ENCODE peak calls at places on chromosome 7, in five cellular contexts. One of them, this sample, is unnamed.

GRCh38 chr7:73572767-73573186 is 5.6 kb downstream of the TBL2 start:
- DNase-seq in GM12865: no peak
- DNase-seq in colonic mucosa: no peak
- DNase-seq in BE2C: no peak
- DNase-seq in kidney: no peak
- DNase-seq in this sample: no peak

GRCh38 chr7:92042056-92042737 is 92.1 kb downstream of the CYP51A1 start:
- DNase-seq in GM12865: no peak
- DNase-seq in colonic mucosa: peak
- DNase-seq in BE2C: no peak
- DNase-seq in kidney: no peak
- DNase-seq in this sample: no peak

GRCh38 chr7:129840757-129841156 is 112.0 kb downstream of the UBE2H start:
- DNase-seq in GM12865: no peak
- DNase-seq in colonic mucosa: no peak
- DNase-seq in BE2C: no peak
- DNase-seq in kidney: no peak
- DNase-seq in this sample: no peak

GRCh38 chr7:86089455-86089854 is 554.3 kb upstream of the GRM3 start:
- DNase-seq in GM12865: no peak
- DNase-seq in colonic mucosa: no peak
- DNase-seq in BE2C: no peak
- DNase-seq in kidney: no peak
- DNase-seq in this sample: no peak

GRCh38 chr7:98211676-98212531 is 665 bp downstream of the BHLHA15 start:
- DNase-seq in GM12865: no peak
- DNase-seq in colonic mucosa: no peak
- DNase-seq in BE2C: no peak
- DNase-seq in kidney: peak
- DNase-seq in this sample: no peak

GRCh38 chr7:26454180-26454579 is 162.5 kb downstream of the SNX10 start:
- DNase-seq in GM12865: no peak
- DNase-seq in colonic mucosa: no peak
- DNase-seq in BE2C: no peak
- DNase-seq in kidney: no peak
- DNase-seq in this sample: no peak

GRCh38 chr7:134593530-134594392 is 44.9 kb downstream of the AKR1B15 start:
- DNase-seq in GM12865: no peak
- DNase-seq in colonic mucosa: peak
- DNase-seq in BE2C: peak
- DNase-seq in kidney: peak
- DNase-seq in this sample: no peak

GRCh38 chr7:89002942-89003618 is 207.5 kb upstream of the TEX47 start:
- DNase-seq in GM12865: peak
- DNase-seq in colonic mucosa: no peak
- DNase-seq in BE2C: no peak
- DNase-seq in kidney: no peak
- DNase-seq in this sample: no peak

GRCh38 chr7:27192546-27193334 is 7.2 kb downstream of the HOXA13 start:
- DNase-seq in GM12865: no peak
- DNase-seq in colonic mucosa: peak
- DNase-seq in BE2C: no peak
- DNase-seq in kidney: peak
- DNase-seq in this sample: peak

GRCh38 chr7:44100458-44101303 is 3.5 kb upstream of the AEBP1 start:
- DNase-seq in GM12865: no peak
- DNase-seq in colonic mucosa: no peak
- DNase-seq in BE2C: no peak
- DNase-seq in kidney: peak
- DNase-seq in this sample: no peak

GRCh38 chr7:76368190-76368589 is 9.4 kb upstream of the YWHAG start:
- DNase-seq in GM12865: no peak
- DNase-seq in colonic mucosa: no peak
- DNase-seq in BE2C: no peak
- DNase-seq in kidney: peak
- DNase-seq in this sample: no peak

GRCh38 chr7:33423646-33424020 is 294.3 kb downstream of the BBS9 start:
- DNase-seq in GM12865: peak
- DNase-seq in colonic mucosa: peak
- DNase-seq in BE2C: peak
- DNase-seq in kidney: no peak
- DNase-seq in this sample: peak
- TF ChIP-seq CTCF in GM12865: peak
- TF ChIP-seq CTCF in colonic mucosa: no peak
- TF ChIP-seq CTCF in BE2C: peak
- TF ChIP-seq CTCF in kidney: no peak
- TF ChIP-seq CTCF in this sample: peak

GRCh38 chr7:48004598-48004997 is 24.3 kb downstream of the SUN3 start:
- DNase-seq in GM12865: peak
- DNase-seq in colonic mucosa: no peak
- DNase-seq in BE2C: no peak
- DNase-seq in kidney: no peak
- DNase-seq in this sample: no peak

GRCh38 chr7:48009257-48009656 is 19.6 kb downstream of the SUN3 start:
- DNase-seq in GM12865: no peak
- DNase-seq in colonic mucosa: no peak
- DNase-seq in BE2C: no peak
- DNase-seq in kidney: no peak
- DNase-seq in this sample: no peak

GRCh38 chr7:48006866-48007265 is 22.0 kb downstream of the SUN3 start:
- DNase-seq in GM12865: no peak
- DNase-seq in colonic mucosa: no peak
- DNase-seq in BE2C: no peak
- DNase-seq in kidney: no peak
- DNase-seq in this sample: no peak

GRCh38 chr7:47999413-47999812 is 20.0 kb upstream of the HUS1 start:
- DNase-seq in GM12865: no peak
- DNase-seq in colonic mucosa: no peak
- DNase-seq in BE2C: no peak
- DNase-seq in kidney: no peak
- DNase-seq in this sample: no peak

GRCh38 chr7:48004023-48004422 is 24.6 kb upstream of the HUS1 start:
- DNase-seq in GM12865: no peak
- DNase-seq in colonic mucosa: no peak
- DNase-seq in BE2C: no peak
- DNase-seq in kidney: no peak
- DNase-seq in this sample: no peak
- TF ChIP-seq CTCF in GM12865: no peak
- TF ChIP-seq CTCF in colonic mucosa: no peak
- TF ChIP-seq CTCF in BE2C: no peak
- TF ChIP-seq CTCF in kidney: no peak
- TF ChIP-seq CTCF in this sample: no peak

DNA sequence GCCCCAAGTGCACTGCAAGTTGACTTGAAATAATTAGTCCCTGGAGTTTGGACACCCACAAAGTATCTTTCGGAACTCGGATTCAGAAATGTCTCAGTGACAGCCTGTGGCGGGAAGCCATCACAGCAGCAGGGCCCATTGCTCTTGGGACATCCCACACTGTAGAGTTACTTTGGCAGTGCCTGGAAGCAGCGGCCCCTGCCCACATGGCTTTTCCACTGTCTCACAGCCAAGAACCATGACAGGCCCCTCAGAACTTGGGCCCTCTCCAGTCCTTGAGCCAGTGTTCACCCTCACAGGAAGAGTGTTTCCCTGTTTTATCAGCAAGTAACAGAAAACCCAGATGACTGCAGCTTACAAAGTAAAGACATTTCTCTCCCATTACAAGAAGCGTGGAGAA is 477.0 kb upstream of the GALNT17 start:
- DNase-seq in GM12865: no peak
- DNase-seq in colonic mucosa: no peak
- DNase-seq in BE2C: no peak
- DNase-seq in kidney: no peak
- DNase-seq in this sample: no peak
- TF ChIP-seq CTCF in GM12865: no peak
- TF ChIP-seq CTCF in colonic mucosa: no peak
- TF ChIP-seq CTCF in BE2C: no peak
- TF ChIP-seq CTCF in kidney: no peak
- TF ChIP-seq CTCF in this sample: no peak

DNA sequence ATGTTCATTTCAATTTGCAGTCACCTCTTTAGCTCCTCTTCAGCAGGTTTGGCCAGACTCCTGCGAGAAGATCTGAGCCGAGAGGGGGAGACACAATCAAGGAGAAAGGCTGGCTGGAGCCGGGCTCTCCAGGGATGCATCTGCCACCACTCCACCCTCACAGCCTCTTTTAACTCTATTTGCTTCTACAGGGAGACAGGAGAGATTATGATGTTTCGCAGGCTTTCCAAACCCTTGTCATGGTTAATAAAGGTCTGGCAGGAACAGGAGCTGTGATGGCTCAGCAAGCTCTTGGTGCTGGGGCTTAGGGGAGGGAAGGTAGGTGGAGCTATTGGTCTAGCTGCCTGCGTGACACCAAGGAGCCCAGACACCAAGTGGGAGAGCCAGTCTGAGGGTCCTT is 448.1 kb upstream of the PODXL start:
- DNase-seq in GM12865: no peak
- DNase-seq in colonic mucosa: no peak
- DNase-seq in BE2C: peak
- DNase-seq in kidney: no peak
- DNase-seq in this sample: no peak
- TF ChIP-seq CTCF in GM12865: no peak
- TF ChIP-seq CTCF in colonic mucosa: no peak
- TF ChIP-seq CTCF in BE2C: peak
- TF ChIP-seq CTCF in kidney: no peak
- TF ChIP-seq CTCF in this sample: no peak

DNA sequence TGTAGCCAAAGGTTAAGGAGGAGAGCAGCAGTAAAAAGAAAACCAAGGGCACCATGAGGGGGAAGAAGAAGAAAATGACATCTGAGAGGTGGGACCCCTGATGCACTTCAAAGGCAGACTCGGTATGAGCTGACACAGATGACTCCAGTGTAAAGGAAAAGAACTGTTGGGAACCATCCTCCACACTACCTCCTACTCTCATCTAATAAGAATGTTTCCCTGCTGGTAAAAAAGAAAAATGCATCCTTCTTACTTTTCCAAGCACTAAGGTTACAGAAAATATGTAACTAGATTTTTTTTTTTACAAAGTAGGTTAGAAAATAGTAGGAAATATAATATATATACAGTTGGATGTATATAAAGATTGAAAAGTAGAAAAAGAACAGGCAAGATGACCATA is 16.9 kb downstream of the TAS2R41 start:
- DNase-seq in GM12865: no peak
- DNase-seq in colonic mucosa: no peak
- DNase-seq in BE2C: no peak
- DNase-seq in kidney: no peak
- DNase-seq in this sample: no peak
- TF ChIP-seq CTCF in GM12865: no peak
- TF ChIP-seq CTCF in colonic mucosa: no peak
- TF ChIP-seq CTCF in BE2C: no peak
- TF ChIP-seq CTCF in kidney: no peak
- TF ChIP-seq CTCF in this sample: no peak

DNA sequence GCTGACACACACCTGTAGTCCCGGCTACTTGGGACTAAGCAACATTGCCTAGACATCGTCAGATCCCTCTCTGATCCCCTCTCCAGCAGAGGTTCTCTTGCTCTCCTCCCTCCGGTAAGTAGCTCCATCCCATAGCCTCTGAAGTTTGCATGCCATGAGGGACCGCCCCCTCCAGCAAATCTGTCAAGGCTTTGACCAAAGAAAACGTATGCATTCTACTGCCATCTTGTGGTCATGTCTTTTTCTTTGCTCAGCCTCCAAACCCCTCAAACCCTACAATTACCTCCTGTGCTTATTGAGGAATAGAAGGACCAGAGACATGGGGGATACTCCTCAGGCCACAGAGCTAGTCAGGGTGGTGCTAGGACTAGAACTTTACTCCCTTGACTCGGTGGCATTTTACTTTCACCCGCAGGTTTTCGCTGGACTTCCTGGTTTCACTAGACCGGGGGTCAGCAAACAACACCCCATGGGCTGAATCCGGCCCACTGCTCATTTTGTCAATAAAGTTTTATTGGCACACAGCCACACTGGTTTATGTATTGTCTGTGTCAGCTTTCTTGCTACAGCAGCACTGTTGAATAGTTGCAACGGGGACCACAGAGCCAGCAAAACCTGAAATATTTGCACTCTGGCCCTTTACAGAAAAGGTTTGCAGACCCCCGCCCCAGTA is 202.6 kb upstream of the FOXK1 start:
- DNase-seq in GM12865: peak
- DNase-seq in colonic mucosa: peak
- DNase-seq in BE2C: peak
- DNase-seq in kidney: no peak
- DNase-seq in this sample: peak
- TF ChIP-seq CTCF in GM12865: no peak
- TF ChIP-seq CTCF in colonic mucosa: peak
- TF ChIP-seq CTCF in BE2C: peak
- TF ChIP-seq CTCF in kidney: peak
- TF ChIP-seq CTCF in this sample: peak

DNA sequence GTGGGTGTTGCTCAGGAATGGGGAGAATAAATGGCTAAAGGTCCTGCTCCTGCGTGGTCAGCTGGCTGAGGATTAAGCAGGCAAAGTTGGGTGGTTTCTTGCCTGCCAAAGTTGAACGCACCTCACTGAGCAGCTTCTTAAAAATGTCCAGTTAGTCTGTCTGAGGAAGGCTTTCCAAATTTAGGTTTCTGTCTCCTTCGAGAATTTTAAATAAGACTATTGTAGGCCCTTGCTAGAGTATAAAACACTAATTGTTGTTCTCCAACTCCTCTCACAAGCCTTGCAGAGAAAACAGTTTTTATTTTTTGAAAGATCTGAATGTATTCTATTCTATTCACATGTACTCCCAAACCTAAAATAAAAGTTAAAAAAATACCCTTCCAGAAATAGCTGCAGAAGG is 122.0 kb upstream of the LAMB4 start:
- DNase-seq in GM12865: no peak
- DNase-seq in colonic mucosa: no peak
- DNase-seq in BE2C: no peak
- DNase-seq in kidney: no peak
- DNase-seq in this sample: no peak
- TF ChIP-seq CTCF in GM12865: no peak
- TF ChIP-seq CTCF in colonic mucosa: no peak
- TF ChIP-seq CTCF in BE2C: no peak
- TF ChIP-seq CTCF in kidney: no peak
- TF ChIP-seq CTCF in this sample: no peak

This sample was measured in nephron progenitor cell.